ENCODE peak calls at places on chromosomes 3 and 15, in ten cellular contexts. F is sciatic nerve, W is HFFc6, R is AG20443, H is germinal center, G is glutamatergic neuron, S is substantia nigra, Z is NAMALWA, B is upper lobe of right lung, K is A673. U is an unnamed sample.

GRCh38 chr3:20837676-20838302 is 651.8 kb upstream of the SGO1 start:
- DNase-seq in F (no peak), W (no peak), R (no peak), H (no peak), G (no peak), S (no peak), Z (no peak), B (no peak), K (no peak), U (no peak)

GRCh38 chr3:192817053-192817452 is 89.7 kb upstream of the FGF12 start:
- DNase-seq in F (no peak), W (peak; percentile 72), R (peak; percentile 41), H (no peak), G (no peak), S (no peak), Z (no peak), B (no peak), K (no peak), U (peak; percentile 48)

GRCh38 chr3:49454457-49454856 is 15.6 kb upstream of the DAG1 start:
- DNase-seq in F (no peak), W (no peak), R (peak; percentile 7), H (no peak), G (no peak), S (no peak), Z (no peak), B (no peak), K (no peak), U (no peak)

GRCh38 chr15:68183886-68184285 is 21.2 kb downstream of the CALML4 start:
- DNase-seq in F (no peak), W (no peak), R (no peak), H (no peak), G (no peak), S (no peak), Z (no peak), B (no peak), K (peak; percentile 25), U (no peak)

GRCh38 chr3:17632401-17633100 is 109.9 kb downstream of the TBC1D5 start:
- DNase-seq in F (no peak), W (peak; percentile 65), R (peak; percentile 56), H (no peak), G (no peak), S (no peak), Z (no peak), B (no peak), K (no peak), U (peak; percentile 58)

GRCh38 chr15:90035095-90035834 is 34.1 kb downstream of the ZNF710 start:
- DNase-seq in F (peak; percentile 48), W (no peak), R (no peak), H (no peak), G (no peak), S (no peak), Z (no peak), B (peak; percentile 88), K (no peak), U (no peak)

GRCh38 chr3:137259709-137260108 is 301.9 kb downstream of the IL20RB start:
- DNase-seq in F (no peak), W (no peak), R (no peak), H (no peak), G (no peak), S (no peak), Z (no peak), B (no peak), K (no peak), U (no peak)

GRCh38 chr15:56052389-56053045 is 59.1 kb upstream of the NEDD4 start:
- DNase-seq in F (no peak), W (peak; percentile 57), R (peak; percentile 68), H (peak; percentile 42), G (no peak), S (no peak), Z (peak; percentile 60), B (no peak), K (peak; percentile 65), U (peak; percentile 70)

GRCh38 chr3:127792664-127793292 is 29.5 kb downstream of the MGLL start:
- DNase-seq in F (peak; percentile 89), W (peak; percentile 86), R (peak; percentile 80), H (no peak), G (no peak), S (no peak), Z (no peak), B (peak; percentile 62), K (peak; percentile 32), U (peak; percentile 81)

GRCh38 chr15:63306480-63307073 is 29.2 kb downstream of the APH1B start:
- DNase-seq in F (no peak), W (no peak), R (no peak), H (no peak), G (no peak), S (no peak), Z (no peak), B (no peak), K (no peak), U (no peak)

U was measured in GM03348.